ENCODE peak calls at places on chromosomes 3 and 15, in four cellular contexts. I is sigmoid colon, F is mesothelial cell of epicardium, A is retinal pigment epithelial cell. J is an unnamed sample.

GRCh38 chr15:26134152-26134551 is 271.0 kb upstream of the ATP10A start:
- DNase-seq in I (no peak), F (no peak), A (no peak), J (no peak)

GRCh38 chr3:15064299-15064834 is 748 bp downstream of the MRPS25 start:
- DNase-seq in I (no peak), F (no peak), A (no peak), J (peak)

GRCh38 chr3:113867506-113867905 is 28.9 kb downstream of the GRAMD1C start:
- DNase-seq in I (no peak), F (no peak), A (no peak), J (no peak)

GRCh38 chr15:39110336-39110735 is 470.5 kb upstream of the THBS1 start:
- DNase-seq in I (no peak), F (no peak), A (no peak), J (no peak)

GRCh38 chr3:179703816-179704215 is 51.0 kb downstream of the USP13 start:
- DNase-seq in I (no peak), F (no peak), A (no peak), J (no peak)

GRCh38 chr15:45802140-45802539 is 167.3 kb downstream of the SQOR start:
- DNase-seq in I (no peak), F (no peak), A (no peak), J (no peak)

GRCh38 chr3:50333744-50334328 is 5.8 kb upstream of the TUSC2 start:
- DNase-seq in I (no peak), F (no peak), A (no peak), J (no peak)

GRCh38 chr15:71252036-71252898 is 137.0 kb downstream of the THSD4 start:
- DNase-seq in I (no peak), F (no peak), A (no peak), J (no peak)

GRCh38 chr3:24253336-24253735 is 241.3 kb downstream of the THRB start:
- DNase-seq in I (no peak), F (no peak), A (no peak), J (no peak)

GRCh38 chr3:28799084-28799483 is 450.5 kb upstream of the AZI2 start:
- DNase-seq in I (no peak), F (no peak), A (no peak), J (no peak)
- TF ChIP-seq CTCF in I (no peak), F (no peak), A (peak), J (peak)

GRCh38 chr3:141302364-141303141 is 65.8 kb upstream of the ZBTB38 start:
- DNase-seq in I (no peak), F (no peak), A (no peak), J (no peak)
- TF ChIP-seq CTCF in I (no peak), F (no peak), A (no peak), J (no peak)

GRCh38 chr15:57503051-57503702 is 88.5 kb upstream of the MYZAP start:
- DNase-seq in I (no peak), F (no peak), A (no peak), J (no peak)
- TF ChIP-seq CTCF in I (no peak), F (no peak), A (peak), J (no peak)

GRCh38 chr3:13079051-13079450 is 5.8 kb upstream of the IQSEC1 start:
- DNase-seq in I (no peak), F (no peak), A (no peak), J (no peak)
- TF ChIP-seq CTCF in I (no peak), F (no peak), A (no peak), J (no peak)

GRCh38 chr3:112686360-112686759 is 45.4 kb upstream of the CCDC80 start:
- DNase-seq in I (no peak), F (no peak), A (no peak), J (no peak)

GRCh38 chr3:112688819-112689218 is 47.9 kb upstream of the CCDC80 start:
- DNase-seq in I (no peak), F (no peak), A (no peak), J (no peak)

GRCh38 chr3:112688085-112688769 is 47.3 kb upstream of the CCDC80 start:
- DNase-seq in I (no peak), F (no peak), A (no peak), J (no peak)

GRCh38 chr3:112687214-112687613 is 46.3 kb upstream of the CCDC80 start:
- DNase-seq in I (no peak), F (no peak), A (no peak), J (no peak)

GRCh38 chr3:112687621-112688020 is 46.7 kb upstream of the CCDC80 start:
- DNase-seq in I (no peak), F (no peak), A (no peak), J (no peak)
- TF ChIP-seq CTCF in I (no peak), F (no peak), A (no peak), J (no peak)

J was measured in D721Med.